ENCODE peak calls at places on chromosomes 1 and 21, in eight cellular contexts. One of them, this sample, is unnamed.

GRCh38 chr1:162285149-162285561 is 91.5 kb downstream of the SPATA46 start:
- DNase-seq in type B pancreatic cell: no peak
- DNase-seq in fibroblast of the conjunctiva: no peak
- DNase-seq in CD8-positive, alpha-beta T cell: no peak
- DNase-seq in upper lobe of left lung: no peak
- DNase-seq in NCI-H226: no peak
- DNase-seq in NB4: no peak
- DNase-seq in HFFc6: no peak
- DNase-seq in this sample: no peak

GRCh38 chr1:18861082-18861481 is 1.6 kb upstream of the TAS1R2 start:
- DNase-seq in type B pancreatic cell: no peak
- DNase-seq in fibroblast of the conjunctiva: no peak
- DNase-seq in CD8-positive, alpha-beta T cell: no peak
- DNase-seq in upper lobe of left lung: no peak
- DNase-seq in NCI-H226: no peak
- DNase-seq in NB4: no peak
- DNase-seq in HFFc6: no peak
- DNase-seq in this sample: no peak

GRCh38 chr1:19066248-19066873 is 109.9 kb upstream of the IFFO2 start:
- DNase-seq in type B pancreatic cell: no peak
- DNase-seq in fibroblast of the conjunctiva: no peak
- DNase-seq in CD8-positive, alpha-beta T cell: no peak
- DNase-seq in upper lobe of left lung: no peak
- DNase-seq in NCI-H226: no peak
- DNase-seq in NB4: no peak
- DNase-seq in HFFc6: no peak
- DNase-seq in this sample: no peak

GRCh38 chr1:243508303-243508713 is 252.5 kb downstream of the SDCCAG8 start:
- DNase-seq in type B pancreatic cell: no peak
- DNase-seq in fibroblast of the conjunctiva: no peak
- DNase-seq in CD8-positive, alpha-beta T cell: peak
- DNase-seq in upper lobe of left lung: peak
- DNase-seq in NCI-H226: no peak
- DNase-seq in NB4: peak
- DNase-seq in HFFc6: no peak
- DNase-seq in this sample: no peak

GRCh38 chr21:45102391-45102932 is 28.1 kb downstream of the ADARB1 start:
- DNase-seq in type B pancreatic cell: no peak
- DNase-seq in fibroblast of the conjunctiva: no peak
- DNase-seq in CD8-positive, alpha-beta T cell: no peak
- DNase-seq in upper lobe of left lung: no peak
- DNase-seq in NCI-H226: peak
- DNase-seq in NB4: no peak
- DNase-seq in HFFc6: peak
- DNase-seq in this sample: no peak

GRCh38 chr1:84344286-84344685 is 42.8 kb downstream of the SAMD13 start:
- DNase-seq in type B pancreatic cell: no peak
- DNase-seq in fibroblast of the conjunctiva: no peak
- DNase-seq in CD8-positive, alpha-beta T cell: no peak
- DNase-seq in upper lobe of left lung: no peak
- DNase-seq in NCI-H226: no peak
- DNase-seq in NB4: peak
- DNase-seq in HFFc6: peak
- DNase-seq in this sample: no peak

GRCh38 chr1:106222415-106222814 is 834.1 kb upstream of the PRMT6 start:
- DNase-seq in type B pancreatic cell: no peak
- DNase-seq in fibroblast of the conjunctiva: no peak
- DNase-seq in CD8-positive, alpha-beta T cell: no peak
- DNase-seq in upper lobe of left lung: no peak
- DNase-seq in NCI-H226: peak
- DNase-seq in NB4: no peak
- DNase-seq in HFFc6: no peak
- DNase-seq in this sample: no peak

GRCh38 chr1:213281610-213282316 is 230.7 kb downstream of the RPS6KC1 start:
- DNase-seq in type B pancreatic cell: no peak
- DNase-seq in fibroblast of the conjunctiva: no peak
- DNase-seq in CD8-positive, alpha-beta T cell: no peak
- DNase-seq in upper lobe of left lung: no peak
- DNase-seq in NCI-H226: no peak
- DNase-seq in NB4: no peak
- DNase-seq in HFFc6: no peak
- DNase-seq in this sample: no peak

GRCh38 chr1:2226525-2227340 is 1.4 kb upstream of the SKI start:
- DNase-seq in type B pancreatic cell: peak
- DNase-seq in fibroblast of the conjunctiva: no peak
- DNase-seq in CD8-positive, alpha-beta T cell: no peak
- DNase-seq in upper lobe of left lung: no peak
- DNase-seq in NCI-H226: no peak
- DNase-seq in NB4: no peak
- DNase-seq in HFFc6: no peak
- DNase-seq in this sample: no peak

GRCh38 chr1:108865316-108865910 is 8.5 kb upstream of the AKNAD1 start:
- DNase-seq in type B pancreatic cell: no peak
- DNase-seq in fibroblast of the conjunctiva: no peak
- DNase-seq in CD8-positive, alpha-beta T cell: no peak
- DNase-seq in upper lobe of left lung: no peak
- DNase-seq in NCI-H226: no peak
- DNase-seq in NB4: no peak
- DNase-seq in HFFc6: no peak
- DNase-seq in this sample: no peak

GRCh38 chr21:32993894-32994293 is 31.8 kb upstream of the OLIG2 start:
- DNase-seq in type B pancreatic cell: no peak
- DNase-seq in fibroblast of the conjunctiva: no peak
- DNase-seq in CD8-positive, alpha-beta T cell: no peak
- DNase-seq in upper lobe of left lung: no peak
- DNase-seq in NCI-H226: no peak
- DNase-seq in NB4: no peak
- DNase-seq in HFFc6: no peak
- DNase-seq in this sample: no peak

GRCh38 chr1:194194724-194195123 is 1008.3 kb upstream of the B3GALT2 start:
- DNase-seq in type B pancreatic cell: no peak
- DNase-seq in fibroblast of the conjunctiva: no peak
- DNase-seq in CD8-positive, alpha-beta T cell: no peak
- DNase-seq in upper lobe of left lung: no peak
- DNase-seq in NCI-H226: no peak
- DNase-seq in NB4: no peak
- DNase-seq in HFFc6: no peak
- DNase-seq in this sample: no peak

GRCh38 chr1:53686371-53687267 is 52.3 kb downstream of the GLIS1 start:
- DNase-seq in type B pancreatic cell: no peak
- DNase-seq in fibroblast of the conjunctiva: no peak
- DNase-seq in CD8-positive, alpha-beta T cell: no peak
- DNase-seq in upper lobe of left lung: no peak
- DNase-seq in NCI-H226: no peak
- DNase-seq in NB4: no peak
- DNase-seq in HFFc6: peak
- DNase-seq in this sample: no peak